ENCODE peak calls at places on chromosomes 3 and 15, in nine cellular contexts. O, C, T, P, D, B, V, F and H are unnamed samples.

GRCh38 chr3:154310840-154311239 is 13.4 kb downstream of the DHX36 start:
- DNase-seq in O (no peak), B (no peak), V (no peak), P (no peak), T (no peak), C (no peak), D (no peak), F (no peak), H (no peak)

GRCh38 chr3:37290551-37290950 is 116.2 kb upstream of the LRRFIP2 start:
- DNase-seq in P (no peak), F (no peak), T (no peak), V (no peak), O (no peak), D (no peak), B (no peak), C (peak; percentile 8), H (no peak)

GRCh38 chr15:79004336-79004735 is 59.5 kb upstream of the CTSH start:
- DNase-seq in O (no peak), P (peak; percentile 62), C (peak; percentile 89), V (no peak), D (no peak), T (peak; percentile 63), B (peak; percentile 28), F (no peak), H (no peak)

GRCh38 chr3:187773963-187774789 is 28.9 kb upstream of the BCL6 start:
- DNase-seq in D (no peak), V (no peak), F (no peak), T (no peak), C (peak; percentile 61), B (no peak), P (no peak), O (no peak), H (no peak)

GRCh38 chr3:197216169-197216860 is 82.1 kb downstream of the DLG1 start:
- DNase-seq in C (no peak), O (no peak), T (no peak), P (no peak), V (no peak), B (no peak), F (no peak), D (no peak), H (no peak)

GRCh38 chr3:61417352-61417751 is 144.0 kb upstream of the PTPRG start:
- DNase-seq in T (no peak), D (no peak), F (no peak), P (no peak), B (no peak), V (no peak), C (peak; percentile 22), O (no peak), H (no peak)

GRCh38 chr3:196624008-196624790 is 15.3 kb upstream of the NRROS start:
- DNase-seq in T (no peak), B (no peak), O (no peak), V (no peak), D (no peak), C (no peak), P (no peak), F (no peak), H (no peak)

GRCh38 chr3:133962879-133963278 is 66.8 kb downstream of the SLCO2A1 start:
- DNase-seq in T (peak; percentile 47), F (no peak), V (no peak), B (no peak), D (no peak), P (no peak), O (no peak), C (peak; percentile 57), H (no peak)

GRCh38 chr15:55816017-55816416 is 73.1 kb upstream of the PRTG start:
- DNase-seq in V (no peak), T (no peak), O (no peak), B (no peak), C (no peak), F (no peak), P (no peak), D (no peak), H (no peak)

GRCh38 chr3:156997351-156997750 is 162.6 kb downstream of the CCNL1 start:
- DNase-seq in P (no peak), F (no peak), B (no peak), C (peak; percentile 37), T (no peak), D (no peak), V (no peak), O (no peak), H (no peak)

GRCh38 chr3:139302084-139302800 is 41.6 kb upstream of the MRPS22 start:
- DNase-seq in P (peak; percentile 100), V (peak; percentile 46), T (peak; percentile 89), F (no peak), O (no peak), C (peak; percentile 99), D (no peak), B (peak; percentile 39), H (peak; percentile 39)

GRCh38 chr3:24264748-24265158 is 229.9 kb downstream of the THRB start:
- DNase-seq in F (no peak), D (no peak), V (no peak), O (no peak), T (peak; percentile 41), P (no peak), B (no peak), C (peak; percentile 63), H (no peak)